ENCODE peak calls at places on chromosomes 5 and 9, in five cellular contexts. One of them, this sample, is unnamed.

GRCh38 chr9:19149230-19149629 is 21.9 kb upstream of the PLIN2 start:
- DNase-seq in lower lobe of right lung: no peak
- DNase-seq in keratinocyte: no peak
- DNase-seq in HFF-Myc: no peak
- DNase-seq in NB4: no peak
- DNase-seq in this sample: no peak

GRCh38 chr9:138069731-138070456 is 192.3 kb downstream of the CACNA1B start:
- DNase-seq in NB4: no peak
- DNase-seq in lower lobe of right lung: no peak
- DNase-seq in keratinocyte: no peak
- DNase-seq in HFF-Myc: no peak
- DNase-seq in this sample: no peak

GRCh38 chr5:119365847-119366536 is 10.2 kb downstream of the TNFAIP8 start:
- DNase-seq in HFF-Myc: no peak
- DNase-seq in lower lobe of right lung: no peak
- DNase-seq in NB4: no peak
- DNase-seq in keratinocyte: no peak
- DNase-seq in this sample: no peak

GRCh38 chr5:1524481-1524798 is 680 bp upstream of the LPCAT1 start:
- DNase-seq in keratinocyte: no peak
- DNase-seq in HFF-Myc: no peak
- DNase-seq in NB4: no peak
- DNase-seq in lower lobe of right lung: no peak
- DNase-seq in this sample: peak; percentile 29

GRCh38 chr5:85512896-85513295 is 1104.8 kb upstream of the COX7C start:
- DNase-seq in keratinocyte: no peak
- DNase-seq in NB4: no peak
- DNase-seq in lower lobe of right lung: peak; percentile 20
- DNase-seq in HFF-Myc: no peak
- DNase-seq in this sample: no peak

GRCh38 chr9:121926417-121926816 is 166.7 kb downstream of the TTLL11 start:
- DNase-seq in NB4: no peak
- DNase-seq in keratinocyte: no peak
- DNase-seq in lower lobe of right lung: no peak
- DNase-seq in HFF-Myc: no peak
- DNase-seq in this sample: no peak

GRCh38 chr5:75510417-75510835 is 1.0 kb downstream of the CERT1 start:
- DNase-seq in keratinocyte: no peak
- DNase-seq in HFF-Myc: no peak
- DNase-seq in lower lobe of right lung: no peak
- DNase-seq in NB4: peak; percentile 53
- DNase-seq in this sample: no peak

GRCh38 chr5:170297589-170298462 is at the start of gene LCP2:
- DNase-seq in lower lobe of right lung: no peak
- DNase-seq in keratinocyte: no peak
- DNase-seq in HFF-Myc: no peak
- DNase-seq in NB4: peak; percentile 75
- DNase-seq in this sample: peak; percentile 63

GRCh38 chr9:93184439-93185221 is 691 bp downstream of the WNK2 start:
- DNase-seq in HFF-Myc: no peak
- DNase-seq in NB4: no peak
- DNase-seq in lower lobe of right lung: no peak
- DNase-seq in keratinocyte: no peak
- DNase-seq in this sample: no peak

GRCh38 chr9:100472725-100473261 is at the start of gene TMEFF1:
- DNase-seq in NB4: peak; percentile 71
- DNase-seq in HFF-Myc: no peak
- DNase-seq in lower lobe of right lung: no peak
- DNase-seq in keratinocyte: no peak
- DNase-seq in this sample: peak; percentile 17

GRCh38 chr5:113217619-113218184 is 217.1 kb downstream of the TSSK1B start:
- DNase-seq in lower lobe of right lung: no peak
- DNase-seq in HFF-Myc: no peak
- DNase-seq in keratinocyte: no peak
- DNase-seq in NB4: no peak
- DNase-seq in this sample: no peak

GRCh38 chr9:79013715-79014610 is 557.8 kb upstream of the TLE4 start:
- DNase-seq in keratinocyte: no peak
- DNase-seq in lower lobe of right lung: no peak
- DNase-seq in HFF-Myc: peak; percentile 27
- DNase-seq in NB4: no peak
- DNase-seq in this sample: no peak

GRCh38 chr9:127598839-127599549 is 13.1 kb upstream of the STXBP1 start:
- DNase-seq in NB4: peak; percentile 66
- DNase-seq in HFF-Myc: no peak
- DNase-seq in lower lobe of right lung: no peak
- DNase-seq in keratinocyte: no peak
- DNase-seq in this sample: no peak

GRCh38 chr9:11893331-11893730 is 799.9 kb upstream of the TYRP1 start:
- DNase-seq in lower lobe of right lung: no peak
- DNase-seq in HFF-Myc: no peak
- DNase-seq in keratinocyte: no peak
- DNase-seq in NB4: no peak
- DNase-seq in this sample: no peak

GRCh38 chr5:89866410-89866809 is 543.1 kb downstream of the CETN3 start:
- DNase-seq in keratinocyte: no peak
- DNase-seq in lower lobe of right lung: no peak
- DNase-seq in NB4: no peak
- DNase-seq in HFF-Myc: no peak
- DNase-seq in this sample: no peak

GRCh38 chr5:72817076-72817476 is 615 bp downstream of the TNPO1 start:
- DNase-seq in lower lobe of right lung: peak; percentile 77
- DNase-seq in NB4: peak; percentile 70
- DNase-seq in keratinocyte: no peak
- DNase-seq in HFF-Myc: no peak
- DNase-seq in this sample: peak; percentile 70

GRCh38 chr5:14956423-14957046 is 85.0 kb upstream of the ANKH start:
- DNase-seq in HFF-Myc: no peak
- DNase-seq in lower lobe of right lung: no peak
- DNase-seq in keratinocyte: no peak
- DNase-seq in NB4: no peak
- DNase-seq in this sample: no peak

GRCh38 chr5:143398451-143399237 is 4.8 kb downstream of the NR3C1 start:
- DNase-seq in lower lobe of right lung: no peak
- DNase-seq in HFF-Myc: no peak
- DNase-seq in NB4: peak; percentile 25
- DNase-seq in keratinocyte: no peak
- DNase-seq in this sample: no peak
- H3K4me3 ChIP-seq in lower lobe of right lung: peak overlapping the region; percentile 92
- H3K4me3 ChIP-seq in HFF-Myc: peak overlapping the region; percentile 6
- H3K4me3 ChIP-seq in NB4: peak overlapping the region; percentile 95
- H3K4me3 ChIP-seq in keratinocyte: peak overlapping the region; percentile 94
- H3K4me3 ChIP-seq in this sample: peak overlapping the region; percentile 89

GRCh38 chr5:17978954-17979353 is 344.7 kb downstream of the TAF11L14 start:
- DNase-seq in HFF-Myc: no peak
- DNase-seq in lower lobe of right lung: no peak
- DNase-seq in NB4: no peak
- DNase-seq in keratinocyte: no peak
- DNase-seq in this sample: no peak
- TF ChIP-seq CTCF in HFF-Myc: no peak
- TF ChIP-seq CTCF in lower lobe of right lung: no peak
- TF ChIP-seq CTCF in NB4: no peak
- TF ChIP-seq CTCF in keratinocyte: no peak
- TF ChIP-seq CTCF in this sample: no peak

DNA sequence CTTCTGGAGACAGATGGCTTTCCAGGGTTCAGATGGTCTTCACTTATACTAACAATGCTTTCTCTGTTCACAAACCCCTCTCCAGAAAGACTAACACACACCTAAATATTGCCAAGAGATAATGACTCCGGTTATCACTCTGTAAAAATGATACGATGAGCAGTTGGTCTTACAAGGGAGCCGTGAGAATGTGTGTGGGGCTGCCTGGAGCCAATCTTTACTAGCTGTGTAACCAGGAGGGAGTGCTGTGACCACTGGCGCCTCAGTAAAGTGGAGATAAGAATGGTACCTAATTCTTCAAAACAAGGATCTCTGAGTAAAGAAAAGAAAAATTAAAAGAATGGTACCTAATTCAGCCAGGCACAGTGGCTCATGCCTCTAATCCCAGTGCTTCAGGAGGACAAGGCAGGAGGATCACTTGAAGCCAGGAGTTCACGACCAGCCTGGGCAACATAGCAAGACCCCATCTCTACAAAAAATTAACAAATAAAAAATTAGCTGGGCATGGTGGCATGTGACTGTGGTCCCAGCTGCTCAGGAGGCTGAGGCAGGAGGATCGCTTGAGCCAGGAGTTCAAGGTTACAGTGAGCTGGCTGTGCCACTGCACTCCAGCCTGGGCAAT is 39.9 kb upstream of the IL17B start:
- DNase-seq in keratinocyte: no peak
- DNase-seq in lower lobe of right lung: no peak
- DNase-seq in HFF-Myc: no peak
- DNase-seq in NB4: no peak
- DNase-seq in this sample: no peak
- H3K4me3 ChIP-seq in keratinocyte: no peak overlapping the region
- H3K4me3 ChIP-seq in lower lobe of right lung: peak overlapping the region; percentile 7
- H3K4me3 ChIP-seq in HFF-Myc: no peak overlapping the region
- H3K4me3 ChIP-seq in NB4: no peak overlapping the region
- H3K4me3 ChIP-seq in this sample: no peak overlapping the region

GRCh38 chr9:131276891-131277672 is 772 bp upstream of the FAM78A start:
- DNase-seq in lower lobe of right lung: no peak
- DNase-seq in NB4: peak; percentile 77
- DNase-seq in HFF-Myc: no peak
- DNase-seq in keratinocyte: no peak
- DNase-seq in this sample: peak; percentile 40

GRCh38 chr9:131277673-131278420 is 1.5 kb upstream of the FAM78A start:
- DNase-seq in NB4: peak; percentile 91
- DNase-seq in HFF-Myc: peak; percentile 22
- DNase-seq in lower lobe of right lung: peak; percentile 80
- DNase-seq in keratinocyte: no peak
- DNase-seq in this sample: peak; percentile 83

GRCh38 chr9:131275332-131276106 is 791 bp downstream of the FAM78A start:
- DNase-seq in lower lobe of right lung: no peak
- DNase-seq in keratinocyte: no peak
- DNase-seq in NB4: peak; percentile 81
- DNase-seq in HFF-Myc: no peak
- DNase-seq in this sample: peak; percentile 76

GRCh38 chr9:131274674-131275331 is 1.5 kb downstream of the FAM78A start:
- DNase-seq in lower lobe of right lung: peak; percentile 80
- DNase-seq in NB4: peak; percentile 56
- DNase-seq in HFF-Myc: no peak
- DNase-seq in keratinocyte: no peak
- DNase-seq in this sample: peak; percentile 60

DNA sequence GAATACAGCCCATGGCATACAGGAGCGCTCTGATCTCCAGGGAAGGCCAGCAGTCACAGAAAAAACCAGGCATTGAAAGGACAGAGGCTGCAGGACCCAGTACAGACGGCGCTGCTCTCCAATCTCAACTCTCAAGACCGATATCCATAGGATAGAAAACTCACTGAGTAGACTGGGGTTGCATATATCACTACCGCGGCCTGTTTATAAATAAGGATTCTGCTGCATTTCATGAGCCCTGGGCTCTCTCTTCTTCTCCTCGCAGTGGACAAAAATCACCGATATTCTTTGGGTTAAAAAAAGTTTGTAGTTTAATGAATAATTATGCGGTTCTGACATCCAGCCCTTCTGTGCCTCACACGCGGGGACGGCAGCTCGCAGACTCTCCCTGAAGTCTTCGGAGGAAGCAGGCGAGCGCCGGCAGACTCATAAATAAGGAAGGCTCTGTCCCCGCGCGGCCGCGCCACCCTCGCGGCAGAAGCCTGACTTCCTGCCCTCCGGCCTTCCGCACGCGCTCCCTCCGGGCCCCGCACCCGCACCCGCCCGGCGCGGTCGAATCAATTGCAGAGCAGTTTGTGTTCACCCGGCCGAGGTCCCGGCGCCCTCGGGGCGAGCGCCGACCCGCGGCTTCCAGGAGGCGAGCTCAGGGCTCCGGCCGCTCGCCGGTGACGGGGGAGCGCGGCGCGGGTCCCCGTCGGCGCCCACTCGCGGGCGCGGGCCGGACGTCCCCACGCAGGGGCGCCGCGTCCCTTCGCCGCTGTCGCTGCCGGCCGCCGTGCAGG is at the start of gene FAM78A:
- DNase-seq in lower lobe of right lung: peak; percentile 89
- DNase-seq in keratinocyte: no peak
- DNase-seq in HFF-Myc: no peak
- DNase-seq in NB4: peak; percentile 75
- DNase-seq in this sample: peak; percentile 72
- TF ChIP-seq CTCF in lower lobe of right lung: peak; percentile 13
- TF ChIP-seq CTCF in keratinocyte: no peak
- TF ChIP-seq CTCF in HFF-Myc: no peak
- TF ChIP-seq CTCF in NB4: no peak
- TF ChIP-seq CTCF in this sample: no peak

DNA sequence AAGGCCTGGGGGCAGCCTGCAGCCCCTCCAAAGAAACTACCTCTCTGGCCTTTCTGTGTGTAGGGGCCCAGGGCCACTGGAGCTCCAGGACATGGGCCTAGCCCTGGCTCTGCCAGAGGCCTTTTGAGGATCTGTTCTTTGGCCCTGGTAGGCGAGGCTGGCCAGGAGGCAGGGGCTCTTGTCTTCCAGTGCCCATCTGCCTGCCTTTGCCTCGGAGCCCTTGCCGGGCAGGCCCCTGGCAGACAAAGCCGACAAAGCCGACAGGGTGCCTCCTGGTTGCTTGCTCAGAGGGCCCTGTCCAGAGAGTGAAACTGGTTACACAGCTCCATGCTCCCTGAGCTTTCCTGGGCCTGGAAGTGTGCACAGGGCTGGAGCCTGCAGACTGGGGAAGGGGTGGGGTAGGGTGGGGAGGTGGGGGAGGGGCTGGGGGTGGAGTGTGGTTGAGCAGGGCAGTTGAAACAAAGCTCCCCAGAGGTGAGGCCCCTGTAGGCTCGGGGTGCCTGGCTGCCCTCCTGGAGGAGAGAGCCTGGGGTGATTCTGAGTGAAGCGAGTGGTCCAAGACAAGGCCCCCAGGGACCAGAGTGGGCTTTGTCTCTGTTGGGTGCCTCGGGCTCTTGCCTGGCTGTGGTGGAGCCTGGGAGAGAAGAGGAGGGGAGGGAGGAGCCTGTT is 29.3 kb downstream of the PTPA start:
- DNase-seq in keratinocyte: no peak
- DNase-seq in lower lobe of right lung: no peak
- DNase-seq in HFF-Myc: no peak
- DNase-seq in NB4: peak; percentile 81
- DNase-seq in this sample: peak; percentile 51
- H3K4me3 ChIP-seq in keratinocyte: peak overlapping the region; percentile 58
- H3K4me3 ChIP-seq in lower lobe of right lung: peak overlapping the region; percentile 65
- H3K4me3 ChIP-seq in HFF-Myc: peak overlapping the region; percentile 62
- H3K4me3 ChIP-seq in NB4: no peak overlapping the region
- H3K4me3 ChIP-seq in this sample: peak overlapping the region; percentile 68

DNA sequence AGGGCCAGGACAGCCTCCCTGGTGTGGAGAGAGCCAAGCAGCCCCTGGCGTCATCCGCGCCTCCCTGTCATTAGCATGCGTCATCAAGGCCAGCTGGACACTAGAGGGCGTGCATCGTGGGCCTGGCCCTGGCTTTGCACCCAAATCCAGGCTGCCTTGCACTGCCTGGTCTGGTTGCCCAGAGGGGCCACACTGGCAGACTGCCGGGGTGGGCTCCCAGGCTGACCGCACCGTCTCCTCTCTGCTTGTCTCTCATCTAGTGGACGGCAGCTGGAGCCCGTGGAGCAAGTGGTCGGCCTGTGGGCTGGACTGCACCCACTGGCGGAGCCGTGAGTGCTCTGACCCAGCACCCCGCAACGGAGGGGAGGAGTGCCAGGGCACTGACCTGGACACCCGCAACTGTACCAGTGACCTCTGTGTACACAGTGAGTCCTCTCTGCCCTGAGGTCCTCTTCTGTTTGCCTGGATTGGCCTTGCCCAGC is 29.0 kb downstream of the HK3 start:
- DNase-seq in lower lobe of right lung: no peak
- DNase-seq in NB4: no peak
- DNase-seq in keratinocyte: no peak
- DNase-seq in HFF-Myc: no peak
- DNase-seq in this sample: peak; percentile 9
- TF ChIP-seq CTCF in lower lobe of right lung: peak; percentile 25
- TF ChIP-seq CTCF in NB4: no peak
- TF ChIP-seq CTCF in keratinocyte: peak; percentile 63
- TF ChIP-seq CTCF in HFF-Myc: peak; percentile 48
- TF ChIP-seq CTCF in this sample: peak; percentile 21

GRCh38 chr5:103499236-103499635 is 63.4 kb downstream of the NUDT12 start:
- DNase-seq in lower lobe of right lung: no peak
- DNase-seq in HFF-Myc: no peak
- DNase-seq in keratinocyte: no peak
- DNase-seq in NB4: no peak
- DNase-seq in this sample: no peak
- H3K4me3 ChIP-seq in lower lobe of right lung: no peak overlapping the region
- H3K4me3 ChIP-seq in HFF-Myc: no peak overlapping the region
- H3K4me3 ChIP-seq in keratinocyte: no peak overlapping the region
- H3K4me3 ChIP-seq in NB4: no peak overlapping the region
- H3K4me3 ChIP-seq in this sample: no peak overlapping the region